ENCODE peak calls at places on chromosome 3, in ten cellular contexts. One of them, this sample, is unnamed.

GRCh38 chr3:87298111-87298718 is 21.8 kb upstream of the POU1F1 start:
- DNase-seq in HFFc6: peak; percentile 40
- DNase-seq in A673: peak; percentile 84
- DNase-seq in OCI-LY7: peak; percentile 38
- DNase-seq in GM10248: peak; percentile 27
- DNase-seq in epithelial cell of esophagus: peak; percentile 57
- DNase-seq in WERI-Rb-1: no peak
- DNase-seq in SK-N-SH: peak; percentile 36
- DNase-seq in MCF 10A: peak; percentile 68
- DNase-seq in cardiac fibroblast: peak; percentile 68
- DNase-seq in this sample: no peak

GRCh38 chr3:31166249-31166885 is 271.9 kb upstream of the GADL1 start:
- DNase-seq in HFFc6: peak; percentile 69
- DNase-seq in A673: peak; percentile 7
- DNase-seq in OCI-LY7: no peak
- DNase-seq in GM10248: no peak
- DNase-seq in epithelial cell of esophagus: peak; percentile 47
- DNase-seq in WERI-Rb-1: no peak
- DNase-seq in SK-N-SH: no peak
- DNase-seq in MCF 10A: peak; percentile 73
- DNase-seq in cardiac fibroblast: peak; percentile 90
- DNase-seq in this sample: peak; percentile 29

GRCh38 chr3:147618636-147619035 is 209.5 kb downstream of the ZIC1 start:
- DNase-seq in HFFc6: no peak
- DNase-seq in A673: no peak
- DNase-seq in OCI-LY7: no peak
- DNase-seq in GM10248: no peak
- DNase-seq in epithelial cell of esophagus: no peak
- DNase-seq in WERI-Rb-1: no peak
- DNase-seq in SK-N-SH: no peak
- DNase-seq in MCF 10A: no peak
- DNase-seq in cardiac fibroblast: no peak
- DNase-seq in this sample: no peak

GRCh38 chr3:188863999-188864406 is 307.8 kb upstream of the TPRG1 start:
- DNase-seq in HFFc6: no peak
- DNase-seq in A673: no peak
- DNase-seq in OCI-LY7: no peak
- DNase-seq in GM10248: no peak
- DNase-seq in epithelial cell of esophagus: no peak
- DNase-seq in WERI-Rb-1: no peak
- DNase-seq in SK-N-SH: no peak
- DNase-seq in MCF 10A: no peak
- DNase-seq in cardiac fibroblast: no peak
- DNase-seq in this sample: peak; percentile 68

GRCh38 chr3:148998297-148998696 is 7.0 kb downstream of the GYG1 start:
- DNase-seq in HFFc6: no peak
- DNase-seq in A673: no peak
- DNase-seq in OCI-LY7: no peak
- DNase-seq in GM10248: no peak
- DNase-seq in epithelial cell of esophagus: peak; percentile 19
- DNase-seq in WERI-Rb-1: no peak
- DNase-seq in SK-N-SH: no peak
- DNase-seq in MCF 10A: no peak
- DNase-seq in cardiac fibroblast: no peak
- DNase-seq in this sample: no peak

GRCh38 chr3:186483611-186484340 is 60.4 kb downstream of the CRYGS start:
- DNase-seq in HFFc6: peak; percentile 31
- DNase-seq in A673: no peak
- DNase-seq in OCI-LY7: no peak
- DNase-seq in GM10248: no peak
- DNase-seq in epithelial cell of esophagus: no peak
- DNase-seq in WERI-Rb-1: no peak
- DNase-seq in SK-N-SH: no peak
- DNase-seq in MCF 10A: no peak
- DNase-seq in cardiac fibroblast: no peak
- DNase-seq in this sample: no peak

GRCh38 chr3:155664922-155665695 is 79.8 kb downstream of the PLCH1 start:
- DNase-seq in HFFc6: peak; percentile 84
- DNase-seq in A673: no peak
- DNase-seq in OCI-LY7: no peak
- DNase-seq in GM10248: no peak
- DNase-seq in epithelial cell of esophagus: peak; percentile 71
- DNase-seq in WERI-Rb-1: no peak
- DNase-seq in SK-N-SH: no peak
- DNase-seq in MCF 10A: peak; percentile 84
- DNase-seq in cardiac fibroblast: peak; percentile 87
- DNase-seq in this sample: peak; percentile 88

GRCh38 chr3:37991823-37992222 is 1.2 kb downstream of the VILL start:
- DNase-seq in HFFc6: no peak
- DNase-seq in A673: no peak
- DNase-seq in OCI-LY7: no peak
- DNase-seq in GM10248: no peak
- DNase-seq in epithelial cell of esophagus: no peak
- DNase-seq in WERI-Rb-1: no peak
- DNase-seq in SK-N-SH: no peak
- DNase-seq in MCF 10A: no peak
- DNase-seq in cardiac fibroblast: no peak
- DNase-seq in this sample: no peak

GRCh38 chr3:46921041-46921440 is 43.5 kb downstream of the PTH1R start:
- DNase-seq in HFFc6: no peak
- DNase-seq in A673: no peak
- DNase-seq in OCI-LY7: no peak
- DNase-seq in GM10248: no peak
- DNase-seq in epithelial cell of esophagus: no peak
- DNase-seq in WERI-Rb-1: no peak
- DNase-seq in SK-N-SH: no peak
- DNase-seq in MCF 10A: no peak
- DNase-seq in cardiac fibroblast: no peak
- DNase-seq in this sample: no peak

GRCh38 chr3:102092617-102093466 is 243.5 kb downstream of the NFKBIZ start:
- DNase-seq in HFFc6: peak; percentile 70
- DNase-seq in A673: no peak
- DNase-seq in OCI-LY7: no peak
- DNase-seq in GM10248: no peak
- DNase-seq in epithelial cell of esophagus: peak; percentile 73
- DNase-seq in WERI-Rb-1: no peak
- DNase-seq in SK-N-SH: no peak
- DNase-seq in MCF 10A: no peak
- DNase-seq in cardiac fibroblast: peak; percentile 50
- DNase-seq in this sample: no peak

GRCh38 chr3:181782306-181782924 is 70.7 kb downstream of the SOX2 start:
- DNase-seq in HFFc6: no peak
- DNase-seq in A673: peak; percentile 29
- DNase-seq in OCI-LY7: no peak
- DNase-seq in GM10248: no peak
- DNase-seq in epithelial cell of esophagus: peak; percentile 61
- DNase-seq in WERI-Rb-1: no peak
- DNase-seq in SK-N-SH: no peak
- DNase-seq in MCF 10A: peak; percentile 54
- DNase-seq in cardiac fibroblast: peak; percentile 73
- DNase-seq in this sample: no peak

DNA sequence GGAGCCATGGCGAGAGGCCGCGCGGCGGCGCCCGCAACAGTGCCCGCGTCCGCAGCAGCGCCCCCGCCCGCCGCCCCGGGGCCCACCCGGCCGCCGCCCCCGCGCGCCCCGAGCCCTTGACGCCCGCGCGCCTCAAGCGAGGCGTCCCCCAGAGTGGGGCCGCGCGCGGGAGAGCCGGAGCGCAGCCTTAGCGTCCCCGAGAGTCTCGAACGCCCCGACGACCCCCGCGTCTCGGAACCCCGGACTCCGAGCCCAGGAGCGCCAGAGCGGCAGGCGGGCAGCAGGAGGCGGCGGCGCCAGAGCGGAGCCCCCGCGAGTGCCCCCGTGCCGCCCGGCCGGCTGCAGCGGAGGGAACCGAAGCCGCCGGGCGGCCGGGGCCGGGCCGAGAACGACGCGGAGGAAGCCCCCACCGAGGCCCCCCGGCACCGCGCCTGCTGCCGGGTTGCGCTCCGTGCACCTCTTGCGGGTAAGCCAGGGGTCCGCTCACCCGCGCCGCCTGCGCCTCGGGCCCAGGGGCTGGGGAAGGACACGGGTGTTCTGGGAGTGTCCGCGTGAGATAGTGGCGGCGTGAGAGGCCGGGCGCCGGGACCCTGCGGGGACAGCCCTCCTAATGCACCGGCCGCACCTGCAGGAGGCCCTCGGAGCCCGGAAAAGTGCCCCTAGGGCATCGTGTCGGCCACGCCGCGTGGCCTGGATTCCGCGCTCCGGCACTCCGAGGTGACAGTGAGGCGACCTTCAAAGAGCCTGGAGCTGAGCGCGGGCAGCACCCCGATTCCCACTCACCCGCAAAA is 51.9 kb upstream of the ULK4 start:
- DNase-seq in HFFc6: no peak
- DNase-seq in A673: no peak
- DNase-seq in OCI-LY7: peak; percentile 62
- DNase-seq in GM10248: peak; percentile 35
- DNase-seq in epithelial cell of esophagus: no peak
- DNase-seq in WERI-Rb-1: peak; percentile 26
- DNase-seq in SK-N-SH: peak; percentile 82
- DNase-seq in MCF 10A: no peak
- DNase-seq in cardiac fibroblast: no peak
- DNase-seq in this sample: no peak
- TF ChIP-seq CTCF in HFFc6: no peak
- TF ChIP-seq CTCF in A673: no peak
- TF ChIP-seq CTCF in OCI-LY7: no peak
- TF ChIP-seq CTCF in GM10248: peak; percentile 18
- TF ChIP-seq CTCF in epithelial cell of esophagus: no peak
- TF ChIP-seq CTCF in WERI-Rb-1: no peak
- TF ChIP-seq CTCF in SK-N-SH: peak; percentile 8
- TF ChIP-seq CTCF in MCF 10A: no peak
- TF ChIP-seq CTCF in cardiac fibroblast: no peak
- TF ChIP-seq CTCF in this sample: no peak

GRCh38 chr3:24578324-24578723 is 83.7 kb upstream of the THRB start:
- DNase-seq in HFFc6: no peak
- DNase-seq in A673: no peak
- DNase-seq in OCI-LY7: no peak
- DNase-seq in GM10248: no peak
- DNase-seq in epithelial cell of esophagus: no peak
- DNase-seq in WERI-Rb-1: no peak
- DNase-seq in SK-N-SH: no peak
- DNase-seq in MCF 10A: no peak
- DNase-seq in cardiac fibroblast: no peak
- DNase-seq in this sample: no peak

GRCh38 chr3:24586920-24587319 is 92.3 kb upstream of the THRB start:
- DNase-seq in HFFc6: no peak
- DNase-seq in A673: no peak
- DNase-seq in OCI-LY7: no peak
- DNase-seq in GM10248: no peak
- DNase-seq in epithelial cell of esophagus: no peak
- DNase-seq in WERI-Rb-1: peak; percentile 63
- DNase-seq in SK-N-SH: no peak
- DNase-seq in MCF 10A: no peak
- DNase-seq in cardiac fibroblast: no peak
- DNase-seq in this sample: no peak

GRCh38 chr3:24579008-24579407 is 84.4 kb upstream of the THRB start:
- DNase-seq in HFFc6: no peak
- DNase-seq in A673: no peak
- DNase-seq in OCI-LY7: no peak
- DNase-seq in GM10248: no peak
- DNase-seq in epithelial cell of esophagus: peak; percentile 60
- DNase-seq in WERI-Rb-1: peak; percentile 76
- DNase-seq in SK-N-SH: peak; percentile 2
- DNase-seq in MCF 10A: no peak
- DNase-seq in cardiac fibroblast: no peak
- DNase-seq in this sample: no peak

GRCh38 chr3:24588568-24588967 is 93.9 kb upstream of the THRB start:
- DNase-seq in HFFc6: no peak
- DNase-seq in A673: no peak
- DNase-seq in OCI-LY7: no peak
- DNase-seq in GM10248: no peak
- DNase-seq in epithelial cell of esophagus: no peak
- DNase-seq in WERI-Rb-1: no peak
- DNase-seq in SK-N-SH: no peak
- DNase-seq in MCF 10A: no peak
- DNase-seq in cardiac fibroblast: no peak
- DNase-seq in this sample: no peak

GRCh38 chr3:24583004-24583403 is 88.4 kb upstream of the THRB start:
- DNase-seq in HFFc6: no peak
- DNase-seq in A673: no peak
- DNase-seq in OCI-LY7: no peak
- DNase-seq in GM10248: no peak
- DNase-seq in epithelial cell of esophagus: peak; percentile 51
- DNase-seq in WERI-Rb-1: no peak
- DNase-seq in SK-N-SH: no peak
- DNase-seq in MCF 10A: peak; percentile 35
- DNase-seq in cardiac fibroblast: peak; percentile 46
- DNase-seq in this sample: no peak
- TF ChIP-seq CTCF in HFFc6: no peak
- TF ChIP-seq CTCF in A673: no peak
- TF ChIP-seq CTCF in OCI-LY7: peak; percentile 23
- TF ChIP-seq CTCF in GM10248: no peak
- TF ChIP-seq CTCF in epithelial cell of esophagus: peak; percentile 55
- TF ChIP-seq CTCF in WERI-Rb-1: peak; percentile 41
- TF ChIP-seq CTCF in SK-N-SH: peak; percentile 38
- TF ChIP-seq CTCF in MCF 10A: peak; percentile 21
- TF ChIP-seq CTCF in cardiac fibroblast: peak; percentile 31
- TF ChIP-seq CTCF in this sample: peak; percentile 34

GRCh38 chr3:184944221-184944620 is 132.3 kb downstream of the VPS8 start:
- DNase-seq in HFFc6: no peak
- DNase-seq in A673: no peak
- DNase-seq in OCI-LY7: no peak
- DNase-seq in GM10248: no peak
- DNase-seq in epithelial cell of esophagus: no peak
- DNase-seq in WERI-Rb-1: peak; percentile 90
- DNase-seq in SK-N-SH: no peak
- DNase-seq in MCF 10A: no peak
- DNase-seq in cardiac fibroblast: no peak
- DNase-seq in this sample: no peak
- TF ChIP-seq CTCF in HFFc6: no peak
- TF ChIP-seq CTCF in A673: no peak
- TF ChIP-seq CTCF in OCI-LY7: no peak
- TF ChIP-seq CTCF in GM10248: no peak
- TF ChIP-seq CTCF in epithelial cell of esophagus: no peak
- TF ChIP-seq CTCF in WERI-Rb-1: no peak
- TF ChIP-seq CTCF in SK-N-SH: no peak
- TF ChIP-seq CTCF in MCF 10A: no peak
- TF ChIP-seq CTCF in cardiac fibroblast: no peak
- TF ChIP-seq CTCF in this sample: no peak

DNA sequence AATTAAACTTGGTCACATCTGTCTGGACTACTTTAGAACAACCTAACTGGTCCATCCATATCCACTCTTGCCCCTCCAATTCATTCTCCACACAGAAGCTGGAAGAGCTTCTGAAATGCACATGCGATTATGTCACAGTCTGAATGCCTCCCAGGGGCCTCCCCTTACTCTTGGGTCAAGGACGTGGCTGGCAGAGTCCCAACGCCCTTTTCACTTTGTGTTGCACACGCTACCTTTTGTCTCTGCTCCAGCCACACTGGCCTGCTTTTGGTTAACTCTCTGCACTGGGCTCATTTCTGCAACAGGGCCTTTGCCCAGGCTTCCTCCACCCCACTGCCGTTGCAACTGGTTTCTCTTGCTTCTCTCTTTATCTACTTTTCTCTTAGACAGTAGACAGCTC is 245.2 kb downstream of the IL20RB start:
- DNase-seq in HFFc6: no peak
- DNase-seq in A673: no peak
- DNase-seq in OCI-LY7: no peak
- DNase-seq in GM10248: no peak
- DNase-seq in epithelial cell of esophagus: no peak
- DNase-seq in WERI-Rb-1: no peak
- DNase-seq in SK-N-SH: no peak
- DNase-seq in MCF 10A: no peak
- DNase-seq in cardiac fibroblast: no peak
- DNase-seq in this sample: no peak
- TF ChIP-seq CTCF in HFFc6: no peak
- TF ChIP-seq CTCF in A673: no peak
- TF ChIP-seq CTCF in OCI-LY7: no peak
- TF ChIP-seq CTCF in GM10248: no peak
- TF ChIP-seq CTCF in epithelial cell of esophagus: no peak
- TF ChIP-seq CTCF in WERI-Rb-1: no peak
- TF ChIP-seq CTCF in SK-N-SH: no peak
- TF ChIP-seq CTCF in MCF 10A: no peak
- TF ChIP-seq CTCF in cardiac fibroblast: no peak
- TF ChIP-seq CTCF in this sample: no peak

This sample was measured in AG09309.